ENCODE peak calls at places on chromosomes 13 and 19, in seven cellular contexts. Z is T-helper 2 cell treated with Interferon-gamma antibody and Interleukin-4, amounts not matched to agents 5 μg/mL and 100 μg/mL, for 36 hours; L is neural crest cell; E is NCI-H345; T is IMR-90; H is sigmoid colon; B is amniotic stem cell. D is an unnamed sample.
A peak's percentile ranks its signal among the peaks of the same experiment; 100 is the strongest.

GRCh38 chr19:33758541-33759013 is 38.1 kb upstream of the KCTD15 start:
- DNase-seq in Z (no peak), L (no peak), E (no peak), T (peak; percentile 5), H (no peak), B (no peak), D (no peak)

GRCh38 chr19:3207466-3208242 is 16.8 kb upstream of the CELF5 start:
- DNase-seq in Z (no peak), L (no peak), E (no peak), T (no peak), H (no peak), B (no peak), D (no peak)

GRCh38 chr13:65907656-65908441 is 1322.3 kb downstream of the PCDH9 start:
- DNase-seq in Z (no peak), L (no peak), E (no peak), T (peak; percentile 40), H (no peak), B (no peak), D (no peak)

GRCh38 chr13:105329359-105329758 is 1206.1 kb downstream of the EFNB2 start:
- DNase-seq in Z (no peak), L (no peak), E (no peak), T (no peak), H (no peak), B (no peak), D (no peak)

GRCh38 chr19:3411636-3412035 is 45.3 kb downstream of the NFIC start:
- DNase-seq in Z (no peak), L (no peak), E (no peak), T (no peak), H (no peak), B (no peak), D (no peak)

GRCh38 chr19:36771275-36772231 is 1.1 kb downstream of the ZNF850 start:
- DNase-seq in Z (peak; percentile 29), L (peak; percentile 1), E (no peak), T (peak; percentile 87), H (peak; percentile 69), B (peak; percentile 70), D (peak; percentile 84)

GRCh38 chr13:39013462-39013861 is 22.8 kb upstream of the STOML3 start:
- DNase-seq in Z (no peak), L (no peak), E (no peak), T (no peak), H (no peak), B (no peak), D (no peak)

GRCh38 chr19:30692517-30692870 is 320.3 kb downstream of the ZNF536 start:
- DNase-seq in Z (no peak), L (no peak), E (no peak), T (no peak), H (peak; percentile 72), B (no peak), D (no peak)

GRCh38 chr13:43036386-43037220 is 13.2 kb downstream of the DNAJC15 start:
- DNase-seq in Z (no peak), L (no peak), E (no peak), T (no peak), H (peak; percentile 74), B (no peak), D (no peak)

GRCh38 chr13:75725784-75726183 is 89.7 kb downstream of the LMO7 start:
- DNase-seq in Z (no peak), L (no peak), E (no peak), T (no peak), H (no peak), B (no peak), D (no peak)

GRCh38 chr19:12913011-12913561 is 6.0 kb downstream of the SYCE2 start:
- DNase-seq in Z (no peak), L (no peak), E (peak; percentile 88), T (peak; percentile 42), H (peak; percentile 96), B (no peak), D (no peak)

GRCh38 chr13:46176756-46177155 is 5.2 kb downstream of the LCP1 start:
- DNase-seq in Z (no peak), L (no peak), E (no peak), T (no peak), H (no peak), B (no peak), D (no peak)

GRCh38 chr19:45406165-45406956 is at the start of gene POLR1G:
- DNase-seq in Z (peak; percentile 78), L (peak; percentile 71), E (peak; percentile 80), T (peak; percentile 75), H (peak; percentile 89), B (peak; percentile 65), D (no peak)

GRCh38 chr19:48390188-48391099 is 907 bp downstream of the KDELR1 start:
- DNase-seq in Z (peak; percentile 53), L (peak; percentile 65), E (peak; percentile 28), T (peak; percentile 49), H (peak; percentile 82), B (peak; percentile 29), D (no peak)

GRCh38 chr13:68697551-68697950 is 1410.1 kb upstream of the ATXN8OS start:
- DNase-seq in Z (no peak), L (no peak), E (no peak), T (no peak), H (no peak), B (no peak), D (no peak)

GRCh38 chr13:110533771-110534670 is 27.5 kb downstream of the RAB20 start:
- DNase-seq in Z (no peak), L (no peak), E (no peak), T (no peak), H (peak; percentile 60), B (no peak), D (no peak)

D was measured in iPS DF 19.7.